ENCODE peak calls at places on chromosomes 4 and X, in six cellular contexts. Y is RCC 7860, J is RKO, E is lower leg skin, Z is AG08396, K is Panc1. O is an unnamed sample.

GRCh38 chr4:149987330-149987751 is 90.9 kb upstream of the DCLK2 start:
- DNase-seq in Y (no peak), J (no peak), E (no peak), Z (no peak), K (no peak), O (peak)

GRCh38 chr4:33722800-33723511 is 2521.4 kb downstream of the ARAP2 start:
- DNase-seq in Y (no peak), J (no peak), E (no peak), Z (no peak), K (no peak), O (no peak)

GRCh38 chr4:142614621-142615323 is 231.3 kb downstream of the INPP4B start:
- DNase-seq in Y (peak), J (no peak), E (no peak), Z (no peak), K (no peak), O (no peak)

GRCh38 chr4:13665711-13666660 is 38.5 kb upstream of the BOD1L1 start:
- DNase-seq in Y (no peak), J (no peak), E (no peak), Z (no peak), K (no peak), O (no peak)

GRCh38 chrX:116204947-116205346 is 34.4 kb downstream of the AGTR2 start:
- DNase-seq in Y (no peak), J (peak), E (no peak), Z (peak), K (no peak), O (no peak)

GRCh38 chr4:169221662-169222061 is 49.1 kb downstream of the SH3RF1 start:
- DNase-seq in Y (no peak), J (no peak), E (no peak), Z (no peak), K (no peak), O (no peak)

GRCh38 chr4:90099795-90100194 is 27.4 kb upstream of the CCSER1 start:
- DNase-seq in Y (no peak), J (peak), E (peak), Z (no peak), K (no peak), O (no peak)

GRCh38 chr4:4245172-4245571 is 2.9 kb downstream of the TMEM128 start:
- DNase-seq in Y (no peak), J (no peak), E (no peak), Z (no peak), K (no peak), O (no peak)

GRCh38 chr4:8726344-8726851 is 133.8 kb downstream of the CPZ start:
- DNase-seq in Y (no peak), J (no peak), E (no peak), Z (no peak), K (no peak), O (no peak)

GRCh38 chr4:42673084-42673429 is 16.2 kb upstream of the ATP8A1 start:
- DNase-seq in Y (no peak), J (no peak), E (no peak), Z (peak), K (no peak), O (no peak)

GRCh38 chr4:622996-623913 is 2.1 kb upstream of the PDE6B start:
- DNase-seq in Y (no peak), J (no peak), E (no peak), Z (no peak), K (no peak), O (no peak)

GRCh38 chrX:24563291-24564010 is 83.7 kb downstream of the PCYT1B start:
- DNase-seq in Y (no peak), J (no peak), E (no peak), Z (no peak), K (no peak), O (no peak)

GRCh38 chr4:13627185-13627605 is 330 bp downstream of the BOD1L1 start:
- DNase-seq in Y (peak), J (peak), E (no peak), Z (no peak), K (no peak), O (no peak)

GRCh38 chr4:143282170-143282760 is 54.4 kb upstream of the GAB1 start:
- DNase-seq in Y (no peak), J (no peak), E (no peak), Z (no peak), K (no peak), O (peak)

GRCh38 chr4:76354517-76355473 is 48.3 kb downstream of the STBD1 start:
- DNase-seq in Y (no peak), J (no peak), E (no peak), Z (no peak), K (no peak), O (no peak)

GRCh38 chrX:9153299-9153698 is 119.4 kb upstream of the FAM9B start:
- DNase-seq in Y (peak), J (no peak), E (no peak), Z (no peak), K (no peak), O (no peak)

GRCh38 chr4:105741548-105741947 is 33.0 kb downstream of the GSTCD start:
- DNase-seq in Y (no peak), J (peak), E (no peak), Z (no peak), K (no peak), O (peak)

GRCh38 chr4:40998680-40999358 is 215.5 kb downstream of the APBB2 start:
- DNase-seq in Y (peak), J (peak), E (peak), Z (no peak), K (no peak), O (no peak)

GRCh38 chrX:31590581-31591113 is 518.8 kb upstream of the FTHL17 start:
- DNase-seq in Y (peak), J (peak), E (no peak), Z (peak), K (no peak), O (peak)

GRCh38 chr4:7646384-7647061 is 211.8 kb upstream of the PSAPL1 start:
- DNase-seq in Y (no peak), J (no peak), E (no peak), Z (no peak), K (no peak), O (no peak)

GRCh38 chr4:146522862-146523205 is 1.1 kb upstream of the SLC10A7 start:
- DNase-seq in Y (no peak), J (peak), E (no peak), Z (peak), K (no peak), O (no peak)

GRCh38 chr4:139950568-139950967 is 203.4 kb downstream of the MAML3 start:
- DNase-seq in Y (peak), J (no peak), E (no peak), Z (no peak), K (no peak), O (no peak)

GRCh38 chr4:153061971-153062370 is 125.8 kb downstream of the FHDC1 start:
- DNase-seq in Y (no peak), J (no peak), E (no peak), Z (no peak), K (no peak), O (no peak)

GRCh38 chr4:114087596-114088230 is 108.3 kb upstream of the ARSJ start:
- DNase-seq in Y (peak), J (no peak), E (no peak), Z (peak), K (no peak), O (no peak)

GRCh38 chr4:128942547-128942946 is 133.0 kb downstream of the JADE1 start:
- DNase-seq in Y (no peak), J (no peak), E (no peak), Z (no peak), K (no peak), O (no peak)

GRCh38 chrX:68511255-68511654 is 12.4 kb downstream of the YIPF6 start:
- DNase-seq in Y (peak), J (peak), E (peak), Z (peak), K (no peak), O (no peak)

GRCh38 chr4:155738548-155738947 is 20.3 kb upstream of the GUCY1B1 start:
- DNase-seq in Y (no peak), J (no peak), E (no peak), Z (no peak), K (no peak), O (no peak)

GRCh38 chr4:96009720-96010119 is 169.8 kb downstream of the PDHA2 start:
- DNase-seq in Y (peak), J (peak), E (no peak), Z (no peak), K (no peak), O (no peak)

GRCh38 chrX:117407449-117408170 is 709.0 kb downstream of the KLHL13 start:
- DNase-seq in Y (no peak), J (no peak), E (no peak), Z (no peak), K (no peak), O (no peak)

GRCh38 chr4:24980064-24980690 is 50.6 kb downstream of the LGI2 start:
- DNase-seq in Y (peak), J (peak), E (peak), Z (peak), K (peak), O (peak)

GRCh38 chrX:96685205-96686099 is 810 bp downstream of the DIAPH2 start:
- DNase-seq in Y (peak), J (peak), E (peak), Z (peak), K (no peak), O (no peak)

O was measured in smooth muscle cell of the brain vasculature.